ENCODE peak calls at places on chromosomes 7 and 10, in seven cellular contexts. E is right lobe of liver, D is heart left ventricle, U is RWPE1, F is astrocyte of the spinal cord, X is glutamatergic neuron, A is A549. L is an unnamed sample.

GRCh38 chr10:108566216-108567107 is 1356.8 kb downstream of the XPNPEP1 start:
- DNase-seq in U (no peak), A (no peak), X (no peak), D (no peak), F (no peak), E (peak; percentile 46), L (no peak)

GRCh38 chr7:141550694-141551079 is 523 bp upstream of the AGK start:
- DNase-seq in E (no peak), F (no peak), X (peak; percentile 19), U (no peak), D (peak; percentile 33), A (peak; percentile 7), L (no peak)

GRCh38 chr10:27620425-27621397 is 116.6 kb downstream of the RAB18 start:
- DNase-seq in U (no peak), F (peak; percentile 31), D (peak; percentile 28), X (no peak), A (no peak), E (no peak), L (no peak)

GRCh38 chr10:4100324-4100826 is 315.4 kb upstream of the KLF6 start:
- DNase-seq in F (no peak), A (no peak), D (no peak), X (no peak), U (no peak), E (no peak), L (no peak)

GRCh38 chr10:115093286-115093775 is at the start of gene ATRNL1:
- DNase-seq in F (peak; percentile 22), A (peak; percentile 24), D (peak; percentile 32), X (peak; percentile 69), E (no peak), U (no peak), L (no peak)

GRCh38 chr10:103493911-103494877 is 689 bp downstream of the NEURL1 start:
- DNase-seq in U (peak; percentile 29), F (no peak), E (no peak), X (peak; percentile 61), D (no peak), A (no peak), L (peak; percentile 92)

GRCh38 chr10:77643795-77644468 is 6.3 kb upstream of the KCNMA1 start:
- DNase-seq in E (no peak), U (peak; percentile 46), A (peak; percentile 83), F (peak; percentile 68), D (no peak), X (peak; percentile 40), L (no peak)

GRCh38 chr10:92432596-92432995 is 141.3 kb downstream of the IDE start:
- DNase-seq in A (no peak), D (no peak), F (no peak), U (no peak), X (no peak), E (no peak), L (no peak)

GRCh38 chr10:91433620-91434019 is 23.5 kb downstream of the HECTD2 start:
- DNase-seq in U (no peak), A (no peak), X (no peak), E (no peak), F (no peak), D (no peak), L (no peak)

GRCh38 chr10:1050555-1050954 is 1.6 kb upstream of the IDI1 start:
- DNase-seq in X (no peak), U (peak; percentile 47), A (peak; percentile 62), E (peak; percentile 62), D (no peak), F (no peak), L (no peak)

GRCh38 chr10:7572435-7572834 is 94.3 kb downstream of the ITIH5 start:
- DNase-seq in F (peak; percentile 2), D (no peak), U (no peak), X (no peak), E (no peak), A (no peak), L (no peak)

GRCh38 chr10:73647211-73647874 is 6.1 kb upstream of the MYOZ1 start:
- DNase-seq in A (no peak), U (no peak), D (peak; percentile 56), X (peak; percentile 63), E (no peak), F (peak; percentile 42), L (no peak)

GRCh38 chr7:3065724-3066143 is 22.1 kb upstream of the CARD11 start:
- DNase-seq in E (no peak), D (no peak), X (peak; percentile 73), A (peak; percentile 45), U (peak; percentile 47), F (peak; percentile 2), L (no peak)

GRCh38 chr7:96093435-96093834 is 228.5 kb downstream of the SLC25A13 start:
- DNase-seq in D (no peak), X (no peak), E (no peak), A (peak; percentile 18), F (peak; percentile 84), U (peak; percentile 44), L (no peak)

GRCh38 chr7:91288208-91288824 is 24.1 kb downstream of the FZD1 start:
- DNase-seq in F (no peak), E (no peak), X (peak; percentile 62), U (no peak), D (peak; percentile 44), A (peak; percentile 30), L (no peak)

GRCh38 chr7:91286432-91286831 is 22.2 kb downstream of the FZD1 start:
- DNase-seq in D (no peak), U (no peak), F (no peak), X (no peak), A (no peak), E (no peak), L (no peak)

GRCh38 chr7:91285966-91286365 is 21.7 kb downstream of the FZD1 start:
- DNase-seq in F (peak; percentile 31), D (no peak), A (no peak), X (no peak), E (no peak), U (no peak), L (no peak)

GRCh38 chr7:91289633-91290260 is 25.5 kb downstream of the FZD1 start:
- DNase-seq in X (no peak), A (no peak), F (no peak), E (no peak), D (no peak), U (no peak), L (no peak)

GRCh38 chr7:91287685-91288084 is 23.5 kb downstream of the FZD1 start:
- DNase-seq in D (no peak), U (no peak), A (no peak), X (no peak), F (peak; percentile 20), E (no peak), L (no peak)
- TF ChIP-seq CTCF in D (no peak), U (no peak), A (no peak), X (no peak), F (peak; percentile 21), E (no peak), L (no peak)

GRCh38 chr10:9305018-9305655 is 1250.6 kb downstream of the GATA3 start:
- DNase-seq in U (peak; percentile 25), D (no peak), F (peak; percentile 32), E (no peak), A (peak; percentile 41), X (no peak), L (no peak)

GRCh38 chr10:9299966-9300365 is 1245.5 kb downstream of the GATA3 start:
- DNase-seq in D (no peak), F (no peak), E (no peak), U (no peak), A (no peak), X (no peak), L (no peak)

GRCh38 chr10:9301148-9301547 is 1246.7 kb downstream of the GATA3 start:
- DNase-seq in U (no peak), F (peak; percentile 8), D (no peak), X (no peak), A (peak; percentile 21), E (no peak), L (no peak)

GRCh38 chr10:9301554-9301953 is 1247.1 kb downstream of the GATA3 start:
- DNase-seq in A (no peak), E (no peak), X (no peak), F (no peak), D (no peak), U (no peak), L (no peak)

GRCh38 chr10:9302142-9302746 is 1247.8 kb downstream of the GATA3 start:
- DNase-seq in X (no peak), E (no peak), D (no peak), U (peak; percentile 36), A (peak; percentile 65), F (peak; percentile 70), L (no peak)
- TF ChIP-seq CTCF in X (peak; percentile 61), E (peak; percentile 50), D (peak; percentile 27), U (peak; percentile 48), A (peak; percentile 71), F (peak; percentile 3), L (peak; percentile 83)

DNA sequence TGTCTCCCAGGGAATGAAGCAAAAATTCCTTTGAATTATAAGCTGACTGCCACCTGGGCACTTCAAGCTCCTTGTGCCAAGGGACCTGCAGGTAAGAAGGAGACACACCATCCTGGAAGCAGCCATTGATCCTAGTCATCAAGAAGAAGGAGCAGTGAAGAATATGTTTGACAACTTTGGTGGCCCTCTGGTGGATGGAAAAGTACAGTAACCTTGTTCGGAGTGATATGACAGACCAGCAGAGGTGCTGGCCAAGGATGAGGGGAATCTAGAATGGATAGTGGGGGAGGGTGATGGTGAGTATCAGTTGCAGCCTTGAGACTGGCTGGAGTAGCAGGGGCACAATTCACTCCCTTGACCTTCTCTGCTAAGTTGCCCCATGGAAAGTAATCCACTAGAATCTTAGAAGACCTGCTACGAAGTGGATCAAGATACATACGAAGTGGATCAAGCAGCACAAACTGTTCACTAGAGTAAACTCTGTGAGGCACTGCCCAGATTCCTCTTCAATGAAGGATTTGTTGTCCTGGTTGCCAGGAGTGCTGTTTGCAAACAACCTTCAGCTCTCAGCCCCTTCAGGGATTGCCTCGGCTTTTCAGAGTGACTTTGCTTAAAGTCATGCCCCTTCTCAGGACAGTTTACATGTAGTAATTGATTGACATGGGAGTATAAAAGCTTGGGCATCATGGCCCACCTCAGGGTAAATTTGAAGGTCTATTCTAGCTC is 44.8 kb upstream of the ORC5 start:
- DNase-seq in A (peak; percentile 35), X (no peak), D (no peak), F (no peak), U (no peak), E (no peak), L (no peak)
- TF ChIP-seq CTCF in A (peak; percentile 9), X (no peak), D (no peak), F (no peak), U (no peak), E (peak; percentile 30), L (peak; percentile 51)

GRCh38 chr7:22195402-22195801 is 161.6 kb downstream of the RAPGEF5 start:
- DNase-seq in D (no peak), U (no peak), E (no peak), A (no peak), X (no peak), F (no peak), L (no peak)

GRCh38 chr7:22190736-22191135 is 166.2 kb downstream of the RAPGEF5 start:
- DNase-seq in X (peak; percentile 71), U (no peak), D (no peak), E (no peak), A (no peak), F (no peak), L (no peak)

GRCh38 chr7:22192778-22193177 is 164.2 kb downstream of the RAPGEF5 start:
- DNase-seq in D (no peak), U (no peak), E (no peak), F (no peak), A (no peak), X (no peak), L (no peak)

GRCh38 chr7:22194633-22195273 is 162.2 kb downstream of the RAPGEF5 start:
- DNase-seq in X (peak; percentile 45), D (no peak), A (no peak), F (no peak), E (no peak), U (no peak), L (no peak)

GRCh38 chr7:22193361-22194016 is 163.5 kb downstream of the RAPGEF5 start:
- DNase-seq in U (no peak), E (no peak), A (no peak), X (peak; percentile 76), D (no peak), F (peak; percentile 47), L (no peak)
- TF ChIP-seq CTCF in U (no peak), E (no peak), A (no peak), X (no peak), D (no peak), F (no peak), L (no peak)

L was measured in chondrocyte.